ENCODE peak calls at places on chromosomes 12 and 14, in five cellular contexts. S is activated naive CD4-positive, alpha-beta T cell; A is left colon; E is astrocyte of the cerebellum; V is cerebellar cortex. J is an unnamed sample.

GRCh38 chr12:6944381-6945186 is 762 bp downstream of the C12orf57 start:
- DNase-seq in V (peak; percentile 96), A (peak; percentile 95), E (peak; percentile 85), S (peak; percentile 70), J (peak; percentile 95)

GRCh38 chr12:84911331-84912190 is 1.0 kb downstream of the SLC6A15 start:
- DNase-seq in V (peak; percentile 93), S (no peak), A (no peak), E (peak; percentile 67), J (peak; percentile 95)

GRCh38 chr14:23310546-23310945 is 3.9 kb downstream of the BCL2L2 start:
- DNase-seq in S (no peak), A (no peak), V (no peak), E (no peak), J (no peak)

GRCh38 chr12:109461049-109461845 is 15.9 kb downstream of the KCTD10 start:
- DNase-seq in E (no peak), V (no peak), S (no peak), A (peak; percentile 67), J (no peak)

GRCh38 chr12:49342066-49342913 is 4.4 kb upstream of the DNAJC22 start:
- DNase-seq in E (peak; percentile 49), A (peak; percentile 80), S (peak; percentile 47), V (peak; percentile 89), J (peak; percentile 98)

GRCh38 chr12:133057446-133057845 is 20.1 kb downstream of the ZNF84 start:
- DNase-seq in V (no peak), A (no peak), S (no peak), E (no peak), J (no peak)

GRCh38 chr12:8948711-8949524 is 527 bp downstream of the M6PR start:
- DNase-seq in A (no peak), E (no peak), V (peak; percentile 22), S (no peak), J (peak; percentile 36)

GRCh38 chr12:31017535-31017934 is 56.1 kb upstream of the DDX11 start:
- DNase-seq in V (no peak), S (no peak), A (no peak), E (no peak), J (peak; percentile 28)

GRCh38 chr12:120972870-120973543 is 5.3 kb upstream of the HNF1A start:
- DNase-seq in V (peak; percentile 66), E (no peak), A (no peak), S (no peak), J (peak; percentile 93)

GRCh38 chr12:109764776-109765492 is 51.3 kb downstream of the FAM222A start:
- DNase-seq in V (no peak), A (no peak), S (no peak), E (no peak), J (peak; percentile 28)

GRCh38 chr14:28656704-28657255 is 109.8 kb upstream of the FOXG1 start:
- DNase-seq in E (no peak), S (no peak), V (no peak), A (no peak), J (no peak)

GRCh38 chr12:116861331-116861730 is 19.9 kb downstream of the HRK start:
- DNase-seq in E (no peak), V (no peak), A (no peak), S (no peak), J (peak; percentile 60)

GRCh38 chr12:57456145-57456700 is 1.1 kb downstream of the INHBE start:
- DNase-seq in S (no peak), E (no peak), V (peak; percentile 84), A (no peak), J (peak; percentile 92)

GRCh38 chr14:104975481-104976197 is 2.5 kb downstream of the AHNAK2 start:
- DNase-seq in E (no peak), V (no peak), A (no peak), S (no peak), J (peak; percentile 55)

GRCh38 chr12:58540480-58541299 is 379.6 kb downstream of the LRIG3 start:
- DNase-seq in A (peak; percentile 46), E (peak; percentile 79), S (no peak), V (peak; percentile 47), J (peak; percentile 93)

GRCh38 chr14:73426877-73427276 is 31.5 kb downstream of the NUMB start:
- DNase-seq in E (peak; percentile 8), S (no peak), A (no peak), V (no peak), J (no peak)

GRCh38 chr12:120194534-120195395 is at the start of gene GCN1:
- DNase-seq in A (peak; percentile 76), V (peak; percentile 81), S (peak; percentile 87), E (peak; percentile 33), J (peak; percentile 86)

J was measured in H9.